ENCODE peak calls at places on chromosomes 13 and 19, in seven cellular contexts. One of them, this sample, is unnamed.

GRCh38 chr13:62167650-62168172 is 752.1 kb upstream of the PCDH20 start:
- DNase-seq in HCT116: no peak
- DNase-seq in skeletal muscle cell: no peak
- DNase-seq in uterus: no peak
- DNase-seq in A549: no peak
- DNase-seq in breast epithelium: no peak
- DNase-seq in astrocyte of the spinal cord: no peak
- DNase-seq in this sample: no peak

GRCh38 chr13:95247857-95248256 is 53.4 kb downstream of the ABCC4 start:
- DNase-seq in HCT116: no peak
- DNase-seq in skeletal muscle cell: no peak
- DNase-seq in uterus: no peak
- DNase-seq in A549: no peak
- DNase-seq in breast epithelium: no peak
- DNase-seq in astrocyte of the spinal cord: no peak
- DNase-seq in this sample: no peak

GRCh38 chr19:31328238-31328637 is 21.0 kb downstream of the TSHZ3 start:
- DNase-seq in HCT116: no peak
- DNase-seq in skeletal muscle cell: no peak
- DNase-seq in uterus: no peak
- DNase-seq in A549: no peak
- DNase-seq in breast epithelium: no peak
- DNase-seq in astrocyte of the spinal cord: no peak
- DNase-seq in this sample: no peak

GRCh38 chr19:9966024-9966423 is 29.7 kb upstream of the OLFM2 start:
- DNase-seq in HCT116: no peak
- DNase-seq in skeletal muscle cell: no peak
- DNase-seq in uterus: no peak
- DNase-seq in A549: no peak
- DNase-seq in breast epithelium: no peak
- DNase-seq in astrocyte of the spinal cord: no peak
- DNase-seq in this sample: no peak

GRCh38 chr19:46022431-46023310 is at the start of gene PGLYRP1:
- DNase-seq in HCT116: no peak
- DNase-seq in skeletal muscle cell: no peak
- DNase-seq in uterus: no peak
- DNase-seq in A549: no peak
- DNase-seq in breast epithelium: no peak
- DNase-seq in astrocyte of the spinal cord: no peak
- DNase-seq in this sample: no peak

GRCh38 chr13:112898786-112899617 is 70.0 kb upstream of the MCF2L start:
- DNase-seq in HCT116: no peak
- DNase-seq in skeletal muscle cell: no peak
- DNase-seq in uterus: no peak
- DNase-seq in A549: no peak
- DNase-seq in breast epithelium: no peak
- DNase-seq in astrocyte of the spinal cord: no peak
- DNase-seq in this sample: no peak

GRCh38 chr19:47032171-47032811 is 12.7 kb downstream of the NPAS1 start:
- DNase-seq in HCT116: peak
- DNase-seq in skeletal muscle cell: no peak
- DNase-seq in uterus: no peak
- DNase-seq in A549: peak
- DNase-seq in breast epithelium: no peak
- DNase-seq in astrocyte of the spinal cord: no peak
- DNase-seq in this sample: no peak

GRCh38 chr13:49046002-49046401 is 70.3 kb downstream of the FNDC3A start:
- DNase-seq in HCT116: no peak
- DNase-seq in skeletal muscle cell: no peak
- DNase-seq in uterus: no peak
- DNase-seq in A549: no peak
- DNase-seq in breast epithelium: no peak
- DNase-seq in astrocyte of the spinal cord: no peak
- DNase-seq in this sample: no peak

GRCh38 chr13:21668665-21669599 is 1.9 kb upstream of the FGF9 start:
- DNase-seq in HCT116: no peak
- DNase-seq in skeletal muscle cell: no peak
- DNase-seq in uterus: no peak
- DNase-seq in A549: no peak
- DNase-seq in breast epithelium: no peak
- DNase-seq in astrocyte of the spinal cord: peak
- DNase-seq in this sample: no peak

GRCh38 chr19:47227347-47228167 is 3.4 kb downstream of the BBC3 start:
- DNase-seq in HCT116: peak
- DNase-seq in skeletal muscle cell: peak
- DNase-seq in uterus: peak
- DNase-seq in A549: peak
- DNase-seq in breast epithelium: peak
- DNase-seq in astrocyte of the spinal cord: peak
- DNase-seq in this sample: no peak

GRCh38 chr19:2356036-2356646 is 3.9 kb upstream of the TMPRSS9 start:
- DNase-seq in HCT116: no peak
- DNase-seq in skeletal muscle cell: no peak
- DNase-seq in uterus: no peak
- DNase-seq in A549: no peak
- DNase-seq in breast epithelium: no peak
- DNase-seq in astrocyte of the spinal cord: no peak
- DNase-seq in this sample: no peak

GRCh38 chr13:20197361-20197834 is 4.7 kb upstream of the GJB2 start:
- DNase-seq in HCT116: peak
- DNase-seq in skeletal muscle cell: peak
- DNase-seq in uterus: no peak
- DNase-seq in A549: peak
- DNase-seq in breast epithelium: no peak
- DNase-seq in astrocyte of the spinal cord: peak
- DNase-seq in this sample: no peak

GRCh38 chr19:3042545-3043267 is 13.6 kb upstream of the TLE2 start:
- DNase-seq in HCT116: no peak
- DNase-seq in skeletal muscle cell: no peak
- DNase-seq in uterus: no peak
- DNase-seq in A549: no peak
- DNase-seq in breast epithelium: no peak
- DNase-seq in astrocyte of the spinal cord: no peak
- DNase-seq in this sample: no peak

GRCh38 chr13:59477011-59477410 is 686.7 kb downstream of the DIAPH3 start:
- DNase-seq in HCT116: peak
- DNase-seq in skeletal muscle cell: no peak
- DNase-seq in uterus: no peak
- DNase-seq in A549: peak
- DNase-seq in breast epithelium: no peak
- DNase-seq in astrocyte of the spinal cord: no peak
- DNase-seq in this sample: no peak

GRCh38 chr19:48363500-48363809 is 285 bp downstream of the TMEM143 start:
- DNase-seq in HCT116: no peak
- DNase-seq in skeletal muscle cell: no peak
- DNase-seq in uterus: no peak
- DNase-seq in A549: no peak
- DNase-seq in breast epithelium: no peak
- DNase-seq in astrocyte of the spinal cord: no peak
- DNase-seq in this sample: no peak

GRCh38 chr19:3479819-3480215 is 508 bp downstream of the SMIM24 start:
- DNase-seq in HCT116: no peak
- DNase-seq in skeletal muscle cell: no peak
- DNase-seq in uterus: no peak
- DNase-seq in A549: no peak
- DNase-seq in breast epithelium: no peak
- DNase-seq in astrocyte of the spinal cord: no peak
- DNase-seq in this sample: no peak

GRCh38 chr13:114067886-114068722 is 64.3 kb downstream of the RASA3 start:
- DNase-seq in HCT116: no peak
- DNase-seq in skeletal muscle cell: no peak
- DNase-seq in uterus: no peak
- DNase-seq in A549: no peak
- DNase-seq in breast epithelium: no peak
- DNase-seq in astrocyte of the spinal cord: no peak
- DNase-seq in this sample: peak

GRCh38 chr19:44748426-44749254 is at the start of gene BCL3:
- DNase-seq in HCT116: no peak
- DNase-seq in skeletal muscle cell: no peak
- DNase-seq in uterus: peak
- DNase-seq in A549: no peak
- DNase-seq in breast epithelium: peak
- DNase-seq in astrocyte of the spinal cord: no peak
- DNase-seq in this sample: no peak

GRCh38 chr19:29505034-29505824 is 20.6 kb upstream of the VSTM2B start:
- DNase-seq in HCT116: no peak
- DNase-seq in skeletal muscle cell: no peak
- DNase-seq in uterus: no peak
- DNase-seq in A549: no peak
- DNase-seq in breast epithelium: no peak
- DNase-seq in astrocyte of the spinal cord: no peak
- DNase-seq in this sample: no peak

GRCh38 chr19:30003862-30004261 is 61.8 kb downstream of the URI1 start:
- DNase-seq in HCT116: no peak
- DNase-seq in skeletal muscle cell: no peak
- DNase-seq in uterus: no peak
- DNase-seq in A549: no peak
- DNase-seq in breast epithelium: no peak
- DNase-seq in astrocyte of the spinal cord: no peak
- DNase-seq in this sample: no peak

GRCh38 chr19:6564393-6564792 is 26.6 kb downstream of the CD70 start:
- DNase-seq in HCT116: no peak
- DNase-seq in skeletal muscle cell: no peak
- DNase-seq in uterus: no peak
- DNase-seq in A549: no peak
- DNase-seq in breast epithelium: no peak
- DNase-seq in astrocyte of the spinal cord: peak
- DNase-seq in this sample: no peak

GRCh38 chr19:52034051-52034728 is 6.0 kb upstream of the ZNF614 start:
- DNase-seq in HCT116: no peak
- DNase-seq in skeletal muscle cell: no peak
- DNase-seq in uterus: no peak
- DNase-seq in A549: no peak
- DNase-seq in breast epithelium: no peak
- DNase-seq in astrocyte of the spinal cord: peak
- DNase-seq in this sample: no peak

GRCh38 chr13:36251012-36251411 is 36.7 kb upstream of the SOHLH2 start:
- DNase-seq in HCT116: no peak
- DNase-seq in skeletal muscle cell: no peak
- DNase-seq in uterus: no peak
- DNase-seq in A549: no peak
- DNase-seq in breast epithelium: no peak
- DNase-seq in astrocyte of the spinal cord: no peak
- DNase-seq in this sample: no peak

GRCh38 chr13:65762015-65762414 is 1468.1 kb downstream of the PCDH9 start:
- DNase-seq in HCT116: no peak
- DNase-seq in skeletal muscle cell: no peak
- DNase-seq in uterus: no peak
- DNase-seq in A549: no peak
- DNase-seq in breast epithelium: no peak
- DNase-seq in astrocyte of the spinal cord: no peak
- DNase-seq in this sample: no peak

GRCh38 chr19:19145281-19145999 is 7.2 kb upstream of the TMEM161A start:
- DNase-seq in HCT116: no peak
- DNase-seq in skeletal muscle cell: no peak
- DNase-seq in uterus: no peak
- DNase-seq in A549: no peak
- DNase-seq in breast epithelium: no peak
- DNase-seq in astrocyte of the spinal cord: no peak
- DNase-seq in this sample: no peak
- H3K4me3 ChIP-seq in HCT116: no peak
- H3K4me3 ChIP-seq in skeletal muscle cell: no peak
- H3K4me3 ChIP-seq in uterus: no peak
- H3K4me3 ChIP-seq in A549: no peak
- H3K4me3 ChIP-seq in breast epithelium: peak
- H3K4me3 ChIP-seq in astrocyte of the spinal cord: no peak
- H3K4me3 ChIP-seq in this sample: no peak

GRCh38 chr19:23116802-23117571 is at the start of gene ZNF730:
- DNase-seq in HCT116: no peak
- DNase-seq in skeletal muscle cell: peak
- DNase-seq in uterus: peak
- DNase-seq in A549: no peak
- DNase-seq in breast epithelium: no peak
- DNase-seq in astrocyte of the spinal cord: peak
- DNase-seq in this sample: peak
- H3K4me3 ChIP-seq in HCT116: no peak
- H3K4me3 ChIP-seq in skeletal muscle cell: peak
- H3K4me3 ChIP-seq in uterus: peak
- H3K4me3 ChIP-seq in A549: no peak
- H3K4me3 ChIP-seq in breast epithelium: peak
- H3K4me3 ChIP-seq in astrocyte of the spinal cord: peak
- H3K4me3 ChIP-seq in this sample: peak

DNA sequence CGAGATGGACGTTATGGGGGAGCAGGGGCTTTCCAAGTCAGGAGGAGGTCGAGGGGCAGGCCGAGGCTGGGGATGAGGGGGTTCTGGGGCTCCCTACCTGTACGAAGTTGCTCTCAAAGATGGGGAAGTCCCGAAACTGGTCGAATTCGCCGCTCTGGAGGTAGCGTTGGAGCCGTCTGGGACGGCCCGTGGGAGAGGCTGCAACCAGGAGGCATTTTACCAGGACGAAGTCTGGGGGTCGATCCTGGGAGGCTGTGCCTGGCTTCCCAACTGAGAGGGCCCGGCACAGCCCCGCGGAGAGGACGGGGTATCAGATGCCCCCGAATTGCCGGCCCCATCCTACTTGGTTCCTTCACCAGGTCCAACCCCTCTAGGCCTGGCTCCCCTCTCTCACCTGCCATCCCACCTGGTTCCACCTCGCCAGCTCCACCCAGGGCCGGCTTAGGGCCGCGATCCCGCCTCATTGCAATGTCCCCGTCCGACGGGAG is 527 bp upstream of the EMC10 start:
- DNase-seq in HCT116: no peak
- DNase-seq in skeletal muscle cell: no peak
- DNase-seq in uterus: no peak
- DNase-seq in A549: no peak
- DNase-seq in breast epithelium: no peak
- DNase-seq in astrocyte of the spinal cord: no peak
- DNase-seq in this sample: no peak
- H3K4me3 ChIP-seq in HCT116: peak
- H3K4me3 ChIP-seq in skeletal muscle cell: peak
- H3K4me3 ChIP-seq in uterus: peak
- H3K4me3 ChIP-seq in A549: peak
- H3K4me3 ChIP-seq in breast epithelium: peak
- H3K4me3 ChIP-seq in astrocyte of the spinal cord: peak
- H3K4me3 ChIP-seq in this sample: no peak

GRCh38 chr19:8630796-8631424 is 477 bp downstream of the NFILZ start:
- DNase-seq in HCT116: no peak
- DNase-seq in skeletal muscle cell: no peak
- DNase-seq in uterus: no peak
- DNase-seq in A549: no peak
- DNase-seq in breast epithelium: no peak
- DNase-seq in astrocyte of the spinal cord: no peak
- DNase-seq in this sample: no peak
- H3K4me3 ChIP-seq in HCT116: no peak
- H3K4me3 ChIP-seq in skeletal muscle cell: no peak
- H3K4me3 ChIP-seq in uterus: no peak
- H3K4me3 ChIP-seq in A549: no peak
- H3K4me3 ChIP-seq in breast epithelium: no peak
- H3K4me3 ChIP-seq in astrocyte of the spinal cord: no peak
- H3K4me3 ChIP-seq in this sample: no peak

This sample was measured in GM12864.